ENCODE peak calls at places on chromosomes 11 and 22, in six cellular contexts. One of them, this sample, is unnamed.

GRCh38 chr22:49753276-49753884 is 74.3 kb downstream of the BRD1 start:
- DNase-seq in AG09309: no peak
- DNase-seq in HFFc6: peak; percentile 46
- DNase-seq in ovary: peak; percentile 11
- DNase-seq in D721Med: no peak
- DNase-seq in epithelial cell of esophagus: no peak
- DNase-seq in this sample: no peak

GRCh38 chr11:64878494-64879225 is at the start of gene EHD1:
- DNase-seq in D721Med: peak; percentile 99
- DNase-seq in AG09309: peak; percentile 83
- DNase-seq in HFFc6: peak; percentile 94
- DNase-seq in epithelial cell of esophagus: peak; percentile 98
- DNase-seq in ovary: peak; percentile 99
- DNase-seq in this sample: peak; percentile 93

GRCh38 chr22:34588893-34589545 is 476.9 kb upstream of the ISX start:
- DNase-seq in D721Med: no peak
- DNase-seq in HFFc6: no peak
- DNase-seq in AG09309: no peak
- DNase-seq in epithelial cell of esophagus: no peak
- DNase-seq in ovary: no peak
- DNase-seq in this sample: no peak

GRCh38 chr11:61103851-61104423 is 1.6 kb downstream of the CD5 start:
- DNase-seq in D721Med: no peak
- DNase-seq in epithelial cell of esophagus: no peak
- DNase-seq in HFFc6: no peak
- DNase-seq in ovary: no peak
- DNase-seq in AG09309: no peak
- DNase-seq in this sample: no peak

GRCh38 chr11:115222863-115223530 is 281.2 kb downstream of the CADM1 start:
- DNase-seq in epithelial cell of esophagus: no peak
- DNase-seq in D721Med: no peak
- DNase-seq in ovary: no peak
- DNase-seq in AG09309: no peak
- DNase-seq in HFFc6: no peak
- DNase-seq in this sample: no peak

GRCh38 chr11:3108183-3108721 is 51.0 kb upstream of the CARS1 start:
- DNase-seq in epithelial cell of esophagus: no peak
- DNase-seq in D721Med: no peak
- DNase-seq in AG09309: no peak
- DNase-seq in ovary: no peak
- DNase-seq in HFFc6: no peak
- DNase-seq in this sample: no peak

GRCh38 chr11:130872961-130873360 is 43.3 kb downstream of the SNX19 start:
- DNase-seq in AG09309: peak; percentile 50
- DNase-seq in epithelial cell of esophagus: peak; percentile 87
- DNase-seq in ovary: no peak
- DNase-seq in D721Med: no peak
- DNase-seq in HFFc6: peak; percentile 64
- DNase-seq in this sample: peak; percentile 72

GRCh38 chr11:1553808-1554594 is 18.1 kb downstream of the DUSP8 start:
- DNase-seq in epithelial cell of esophagus: no peak
- DNase-seq in AG09309: no peak
- DNase-seq in ovary: no peak
- DNase-seq in HFFc6: no peak
- DNase-seq in D721Med: no peak
- DNase-seq in this sample: no peak

GRCh38 chr22:35638408-35638807 is 9.8 kb upstream of the APOL6 start:
- DNase-seq in D721Med: no peak
- DNase-seq in epithelial cell of esophagus: no peak
- DNase-seq in HFFc6: peak; percentile 68
- DNase-seq in AG09309: peak; percentile 66
- DNase-seq in ovary: peak; percentile 89
- DNase-seq in this sample: no peak

GRCh38 chr11:110711776-110712642 is at the start of gene ARHGAP20:
- DNase-seq in AG09309: no peak
- DNase-seq in D721Med: peak; percentile 64
- DNase-seq in ovary: peak; percentile 64
- DNase-seq in HFFc6: peak; percentile 34
- DNase-seq in epithelial cell of esophagus: peak; percentile 48
- DNase-seq in this sample: no peak

GRCh38 chr22:41687901-41688364 is 734 bp downstream of the SNU13 start:
- DNase-seq in HFFc6: no peak
- DNase-seq in epithelial cell of esophagus: peak; percentile 26
- DNase-seq in ovary: peak; percentile 49
- DNase-seq in D721Med: no peak
- DNase-seq in AG09309: no peak
- DNase-seq in this sample: no peak

GRCh38 chr22:44304354-44304753 is 8.4 kb downstream of the SHISAL1 start:
- DNase-seq in HFFc6: peak; percentile 4
- DNase-seq in ovary: no peak
- DNase-seq in AG09309: peak; percentile 18
- DNase-seq in D721Med: peak; percentile 89
- DNase-seq in epithelial cell of esophagus: no peak
- DNase-seq in this sample: no peak
- TF ChIP-seq CTCF in HFFc6: no peak
- TF ChIP-seq CTCF in ovary: no peak
- TF ChIP-seq CTCF in AG09309: no peak
- TF ChIP-seq CTCF in D721Med: no peak
- TF ChIP-seq CTCF in epithelial cell of esophagus: no peak
- TF ChIP-seq CTCF in this sample: no peak

DNA sequence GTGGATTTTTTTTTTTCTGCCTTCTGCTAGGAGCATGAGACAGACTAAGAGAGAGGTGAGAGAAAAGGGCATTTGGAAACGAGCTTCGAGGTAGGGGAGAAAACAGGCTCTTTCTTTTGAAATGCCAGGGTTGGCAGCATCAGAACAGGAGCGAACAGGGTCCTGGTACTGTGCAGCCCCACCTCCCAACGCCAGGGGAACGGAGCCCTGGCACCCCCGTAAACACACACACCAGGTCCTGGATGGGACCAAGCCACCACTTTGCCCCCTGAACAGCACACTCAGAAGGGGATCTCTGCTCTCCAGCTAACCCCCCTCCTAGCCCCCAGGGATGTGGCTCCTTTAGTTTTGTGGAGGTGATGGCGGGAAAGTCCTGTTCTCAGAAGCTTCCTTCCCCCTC is 127.1 kb downstream of the CTTN start:
- DNase-seq in HFFc6: no peak
- DNase-seq in AG09309: no peak
- DNase-seq in ovary: no peak
- DNase-seq in epithelial cell of esophagus: no peak
- DNase-seq in D721Med: no peak
- DNase-seq in this sample: no peak
- TF ChIP-seq CTCF in HFFc6: no peak
- TF ChIP-seq CTCF in AG09309: no peak
- TF ChIP-seq CTCF in ovary: no peak
- TF ChIP-seq CTCF in epithelial cell of esophagus: no peak
- TF ChIP-seq CTCF in D721Med: no peak
- TF ChIP-seq CTCF in this sample: no peak

GRCh38 chr22:22157500-22157822 is 87.1 kb upstream of the VPREB1 start:
- DNase-seq in ovary: no peak
- DNase-seq in D721Med: no peak
- DNase-seq in epithelial cell of esophagus: no peak
- DNase-seq in AG09309: no peak
- DNase-seq in HFFc6: no peak
- DNase-seq in this sample: no peak
- TF ChIP-seq CTCF in ovary: no peak
- TF ChIP-seq CTCF in D721Med: no peak
- TF ChIP-seq CTCF in epithelial cell of esophagus: no peak
- TF ChIP-seq CTCF in AG09309: no peak
- TF ChIP-seq CTCF in HFFc6: no peak
- TF ChIP-seq CTCF in this sample: no peak

GRCh38 chr11:15874699-15875098 is 481.6 kb downstream of the SOX6 start:
- DNase-seq in D721Med: no peak
- DNase-seq in epithelial cell of esophagus: no peak
- DNase-seq in HFFc6: no peak
- DNase-seq in ovary: no peak
- DNase-seq in AG09309: no peak
- DNase-seq in this sample: no peak

GRCh38 chr11:15871904-15872303 is 484.4 kb downstream of the SOX6 start:
- DNase-seq in HFFc6: no peak
- DNase-seq in epithelial cell of esophagus: no peak
- DNase-seq in ovary: no peak
- DNase-seq in AG09309: no peak
- DNase-seq in D721Med: no peak
- DNase-seq in this sample: no peak

GRCh38 chr11:15875934-15876333 is 480.4 kb downstream of the SOX6 start:
- DNase-seq in epithelial cell of esophagus: no peak
- DNase-seq in D721Med: no peak
- DNase-seq in AG09309: no peak
- DNase-seq in HFFc6: no peak
- DNase-seq in ovary: no peak
- DNase-seq in this sample: no peak

GRCh38 chr11:15875393-15875792 is 481.0 kb downstream of the SOX6 start:
- DNase-seq in AG09309: no peak
- DNase-seq in ovary: no peak
- DNase-seq in HFFc6: no peak
- DNase-seq in D721Med: no peak
- DNase-seq in epithelial cell of esophagus: no peak
- DNase-seq in this sample: no peak

GRCh38 chr11:15873501-15873900 is 482.8 kb downstream of the SOX6 start:
- DNase-seq in HFFc6: no peak
- DNase-seq in D721Med: no peak
- DNase-seq in AG09309: no peak
- DNase-seq in ovary: no peak
- DNase-seq in epithelial cell of esophagus: peak; percentile 27
- DNase-seq in this sample: no peak
- TF ChIP-seq CTCF in HFFc6: no peak
- TF ChIP-seq CTCF in D721Med: no peak
- TF ChIP-seq CTCF in AG09309: no peak
- TF ChIP-seq CTCF in ovary: no peak
- TF ChIP-seq CTCF in epithelial cell of esophagus: no peak
- TF ChIP-seq CTCF in this sample: no peak

GRCh38 chr22:46833228-46833627 is 70.8 kb downstream of the TBC1D22A start:
- DNase-seq in HFFc6: no peak
- DNase-seq in D721Med: no peak
- DNase-seq in ovary: no peak
- DNase-seq in AG09309: no peak
- DNase-seq in epithelial cell of esophagus: peak; percentile 64
- DNase-seq in this sample: no peak
- TF ChIP-seq CTCF in HFFc6: peak; percentile 39
- TF ChIP-seq CTCF in D721Med: no peak
- TF ChIP-seq CTCF in ovary: no peak
- TF ChIP-seq CTCF in AG09309: peak; percentile 12
- TF ChIP-seq CTCF in epithelial cell of esophagus: peak; percentile 56
- TF ChIP-seq CTCF in this sample: peak; percentile 59

GRCh38 chr11:16912607-16913006 is 101.6 kb downstream of the PLEKHA7 start:
- DNase-seq in D721Med: no peak
- DNase-seq in epithelial cell of esophagus: no peak
- DNase-seq in HFFc6: no peak
- DNase-seq in AG09309: no peak
- DNase-seq in ovary: no peak
- DNase-seq in this sample: no peak
- TF ChIP-seq CTCF in D721Med: no peak
- TF ChIP-seq CTCF in epithelial cell of esophagus: no peak
- TF ChIP-seq CTCF in HFFc6: no peak
- TF ChIP-seq CTCF in AG09309: no peak
- TF ChIP-seq CTCF in ovary: no peak
- TF ChIP-seq CTCF in this sample: no peak

GRCh38 chr22:43053176-43053575 is 36.0 kb downstream of the TTLL1 start:
- DNase-seq in ovary: no peak
- DNase-seq in HFFc6: no peak
- DNase-seq in D721Med: no peak
- DNase-seq in AG09309: no peak
- DNase-seq in epithelial cell of esophagus: no peak
- DNase-seq in this sample: no peak

GRCh38 chr22:43047605-43048004 is 32.7 kb upstream of the PACSIN2 start:
- DNase-seq in ovary: no peak
- DNase-seq in epithelial cell of esophagus: no peak
- DNase-seq in AG09309: no peak
- DNase-seq in D721Med: peak; percentile 24
- DNase-seq in HFFc6: no peak
- DNase-seq in this sample: no peak

DNA sequence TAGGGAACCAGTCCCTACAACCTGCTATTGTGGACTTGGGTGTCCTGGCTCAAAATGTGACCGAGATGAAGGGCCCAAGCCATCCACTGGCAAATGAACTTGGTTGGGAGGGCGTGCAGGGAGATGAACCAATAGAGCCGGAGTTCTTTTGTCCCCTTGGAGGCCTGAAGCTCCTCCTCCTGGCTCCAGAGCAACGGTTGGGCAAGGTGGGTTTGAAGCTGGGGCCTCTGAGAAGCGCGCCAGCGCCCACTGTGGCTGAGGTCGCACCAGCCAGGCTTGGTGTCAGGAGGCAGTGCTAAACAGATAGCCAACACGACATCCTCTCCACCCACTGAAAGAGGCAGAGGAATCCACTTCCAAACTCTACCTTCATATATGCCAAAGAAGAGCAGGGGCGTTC is 36.0 kb upstream of the PACSIN2 start:
- DNase-seq in HFFc6: no peak
- DNase-seq in AG09309: no peak
- DNase-seq in ovary: no peak
- DNase-seq in D721Med: no peak
- DNase-seq in epithelial cell of esophagus: no peak
- DNase-seq in this sample: no peak
- TF ChIP-seq CTCF in HFFc6: no peak
- TF ChIP-seq CTCF in AG09309: no peak
- TF ChIP-seq CTCF in ovary: no peak
- TF ChIP-seq CTCF in D721Med: no peak
- TF ChIP-seq CTCF in epithelial cell of esophagus: no peak
- TF ChIP-seq CTCF in this sample: no peak